ENCODE peak calls at places on chromosome 7, in five cellular contexts. L is tibial artery, U is cardiac muscle cell, J is esophagus squamous epithelium, Q is heart left ventricle. P is an unnamed sample. For H3K4me1 and H3K36me3, the result is how much of the 10 kb centered on the place peaks cover.

GRCh38 chr7:112484671-112485097 is 3.9 kb downstream of the LSMEM1 start:
- DNase-seq in J (no peak), L (peak), U (peak), Q (peak), P (peak)

GRCh38 chr7:46160861-46161260 is 239.8 kb upstream of the IGFBP3 start:
- DNase-seq in Q (no peak), U (no peak), J (no peak), L (peak), P (no peak)

GRCh38 chr7:64611717-64612116 is 48.8 kb upstream of the ZNF680 start:
- DNase-seq in Q (no peak), U (no peak), L (no peak), J (no peak), P (no peak)

GRCh38 chr7:1110358-1110757 is 22.4 kb downstream of the GPER1 start:
- DNase-seq in U (no peak), Q (no peak), L (no peak), J (no peak), P (no peak)

GRCh38 chr7:1520574-1521234 is 9.8 kb upstream of the MAFK start:
- DNase-seq in L (peak), J (no peak), U (peak), Q (no peak), P (no peak)

GRCh38 chr7:89094269-89094668 is 298.7 kb upstream of the TEX47 start:
- DNase-seq in Q (no peak), L (no peak), J (no peak), U (no peak), P (no peak)

GRCh38 chr7:123632808-123633207 is 22.9 kb upstream of the LMOD2 start:
- DNase-seq in Q (no peak), L (no peak), U (no peak), J (no peak), P (no peak)

GRCh38 chr7:1894313-1894900 is 224.3 kb downstream of the ELFN1 start:
- DNase-seq in J (no peak), Q (no peak), U (no peak), L (no peak), P (no peak)

GRCh38 chr7:155789001-155789725 is 23.1 kb downstream of the SHH start:
- DNase-seq in Q (no peak), L (no peak), J (no peak), U (no peak), P (no peak)

GRCh38 chr7:4753610-4754432 is 21.6 kb upstream of the AP5Z1 start:
- DNase-seq in Q (peak), U (peak), J (no peak), L (peak), P (peak)

GRCh38 chr7:30163231-30163894 is 28.6 kb downstream of the MTURN start:
- DNase-seq in L (no peak), J (no peak), Q (peak), U (no peak), P (no peak)

GRCh38 chr7:27930910-27931476 is 191.0 kb downstream of the TAX1BP1 start:
- DNase-seq in U (peak), Q (no peak), L (no peak), J (no peak), P (no peak)

GRCh38 chr7:106064329-106064728 is 47.8 kb downstream of the SYPL1 start:
- DNase-seq in L (no peak), U (no peak), J (no peak), Q (no peak), P (no peak)

GRCh38 chr7:156545989-156546388 is 94.6 kb upstream of the RNF32 start:
- DNase-seq in L (no peak), J (no peak), U (no peak), Q (no peak), P (no peak)

GRCh38 chr7:2016761-2017482 is 215.8 kb downstream of the MAD1L1 start:
- DNase-seq in U (no peak), J (no peak), L (peak), Q (no peak), P (peak)

GRCh38 chr7:100895701-100895955 is at the start of gene ACHE:
- DNase-seq in J (no peak), L (no peak), Q (no peak), U (no peak), P (no peak)

GRCh38 chr7:13898957-13899670 is 90.4 kb downstream of the ETV1 start:
- DNase-seq in J (no peak), L (no peak), U (no peak), Q (no peak), P (no peak)

GRCh38 chr7:16926283-16926682 is 44.5 kb upstream of the AGR3 start:
- DNase-seq in U (peak), L (no peak), J (no peak), Q (peak), P (peak)

GRCh38 chr7:141072548-141073172 is 1.2 kb upstream of the TMEM178B start:
- DNase-seq in L (no peak), J (no peak), Q (peak), U (peak), P (peak)

GRCh38 chr7:127250312-127251047 is 2.3 kb downstream of the GRM8 start:
- DNase-seq in L (no peak), Q (no peak), J (no peak), U (no peak), P (no peak)

GRCh38 chr7:108202743-108203142 is 72.6 kb upstream of the LAMB4 start:
- DNase-seq in L (no peak), J (no peak), Q (no peak), U (no peak), P (no peak)

GRCh38 chr7:19397917-19398316 is 252.7 kb upstream of the FERD3L start:
- DNase-seq in L (no peak), U (peak), J (no peak), Q (no peak), P (no peak)

GRCh38 chr7:110557-111232 is 81.7 kb upstream of the FAM20C start:
- DNase-seq in J (no peak), L (peak), U (no peak), Q (no peak), P (no peak)

GRCh38 chr7:140551334-140552239 is 72.3 kb upstream of the MKRN1 start:
- DNase-seq in U (no peak), Q (no peak), J (no peak), L (peak), P (no peak)

GRCh38 chr7:77771901-77772300 is 26.3 kb downstream of the TMEM60 start:
- DNase-seq in U (no peak), Q (no peak), J (no peak), L (no peak), P (no peak)

GRCh38 chr7:12249706-12250105 is 38.6 kb downstream of the TMEM106B start:
- DNase-seq in L (no peak), J (no peak), U (no peak), Q (no peak), P (no peak)

GRCh38 chr7:464712-465461 is 54.8 kb downstream of the PDGFA start:
- DNase-seq in U (peak), L (peak), Q (peak), J (no peak), P (peak)

GRCh38 chr7:155692317-155692716 is 47.9 kb downstream of the RBM33 start:
- DNase-seq in U (no peak), J (no peak), Q (no peak), L (no peak), P (no peak)

GRCh38 chr7:38453187-38453586 is 178.0 kb downstream of the AMPH start:
- DNase-seq in J (no peak), Q (no peak), U (no peak), L (no peak), P (no peak)

GRCh38 chr7:99919814-99920618 is 686 bp upstream of the TRIM4 start:
- DNase-seq in L (no peak), J (no peak), Q (no peak), U (no peak), P (no peak)

GRCh38 chr7:141463986-141464385 is 87.2 kb upstream of the AGK start:
- DNase-seq in J (no peak), Q (no peak), U (no peak), L (no peak), P (no peak)

GRCh38 chr7:106504620-106505019 is 156.3 kb downstream of the CCDC71L start:
- DNase-seq in L (no peak), J (no peak), Q (no peak), U (no peak), P (no peak)

GRCh38 chr7:158285383-158285770 is 302.2 kb downstream of the PTPRN2 start:
- DNase-seq in Q (no peak), J (no peak), U (no peak), L (peak), P (no peak)

GRCh38 chr7:115748123-115748738 is 282.3 kb downstream of the TFEC start:
- DNase-seq in L (no peak), U (no peak), Q (no peak), J (no peak), P (no peak)

GRCh38 chr7:31882187-31882586 is 188.0 kb downstream of the PDE1C start:
- DNase-seq in Q (peak), J (no peak), L (peak), U (no peak), P (peak)

GRCh38 chr7:7554021-7554432 is 12.7 kb upstream of the MIOS start:
- DNase-seq in Q (no peak), J (no peak), U (peak), L (no peak), P (no peak)

GRCh38 chr7:75993689-75994387 is 557 bp downstream of the TMEM120A start:
- DNase-seq in Q (peak), U (peak), L (peak), J (no peak), P (peak)

GRCh38 chr7:75989726-75990388 is 4.5 kb downstream of the TMEM120A start:
- DNase-seq in J (no peak), L (peak), U (no peak), Q (peak), P (peak)

GRCh38 chr7:75991531-75992082 is 2.8 kb downstream of the TMEM120A start:
- DNase-seq in L (peak), U (no peak), J (no peak), Q (no peak), P (no peak)

GRCh38 chr7:75994388-75995051 is at the start of gene TMEM120A:
- DNase-seq in U (peak), Q (peak), J (peak), L (peak), P (peak)

GRCh38 chr7:75992083-75992755 is 2.2 kb downstream of the TMEM120A start:
- DNase-seq in L (peak), Q (no peak), J (no peak), U (no peak), P (no peak)
- H3K27ac ChIP-seq in L (peak), Q (peak), J (peak), U (no peak), P (peak)

DNA sequence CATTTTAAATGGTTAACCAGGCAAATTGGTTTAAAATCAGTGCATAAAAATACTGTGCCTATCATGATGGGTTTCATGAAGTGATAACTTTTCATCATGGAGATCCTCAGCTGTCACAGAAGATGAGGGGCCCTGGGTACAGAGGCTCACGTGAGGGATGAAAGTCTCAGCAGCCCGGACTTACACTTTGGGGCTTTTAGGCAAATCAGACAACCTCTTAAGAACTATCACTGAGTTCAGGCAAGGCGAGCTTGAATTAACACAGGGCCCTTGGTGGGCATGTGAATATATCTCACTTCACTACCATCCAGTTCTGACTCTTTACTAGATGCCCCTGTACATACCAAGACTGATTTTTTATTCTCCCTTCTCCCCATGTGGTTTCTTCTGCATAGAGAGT is 19.6 kb downstream of the IKZF1 start:
- DNase-seq in L (no peak), U (no peak), J (no peak), Q (no peak), P (no peak)
- H3K4me1 ChIP-seq in L (under half), U (under half), J (under half), Q (under half), P (under half)

GRCh38 chr7:55202150-55202913 is 162.8 kb upstream of the LANCL2 start:
- DNase-seq in U (no peak), L (no peak), Q (no peak), J (no peak), P (no peak)
- H3K36me3 ChIP-seq in U (under half), L (half or more), Q (under half), J (under half), P (half or more)

GRCh38 chr7:73555411-73555982 is 2.0 kb downstream of the BCL7B start:
- DNase-seq in L (no peak), U (peak), J (no peak), Q (no peak), P (no peak)
- H3K27ac ChIP-seq in L (peak), U (peak), J (peak), Q (no peak), P (peak)

GRCh38 chr7:134941185-134941900 is 45.0 kb upstream of the AGBL3 start:
- DNase-seq in U (peak), Q (no peak), J (no peak), L (no peak), P (no peak)

GRCh38 chr7:134940711-134941110 is 45.6 kb upstream of the AGBL3 start:
- DNase-seq in U (no peak), Q (no peak), L (no peak), J (no peak), P (no peak)

GRCh38 chr7:134936893-134937520 is 49.3 kb upstream of the AGBL3 start:
- DNase-seq in Q (no peak), J (no peak), L (no peak), U (no peak), P (no peak)

GRCh38 chr7:134938141-134938540 is 48.2 kb upstream of the AGBL3 start:
- DNase-seq in J (no peak), Q (no peak), U (no peak), L (no peak), P (no peak)

GRCh38 chr7:134939136-134939535 is 47.2 kb upstream of the AGBL3 start:
- DNase-seq in J (no peak), Q (no peak), U (no peak), L (no peak), P (no peak)
- H3K4me1 ChIP-seq in J (under half), Q (under half), U (under half), L (under half), P (half or more)

GRCh38 chr7:36420307-36420706 is 30.6 kb downstream of the ANLN start:
- DNase-seq in J (no peak), L (no peak), U (no peak), Q (no peak), P (no peak)
- H3K36me3 ChIP-seq in J (under half), L (under half), U (under half), Q (under half), P (under half)

DNA sequence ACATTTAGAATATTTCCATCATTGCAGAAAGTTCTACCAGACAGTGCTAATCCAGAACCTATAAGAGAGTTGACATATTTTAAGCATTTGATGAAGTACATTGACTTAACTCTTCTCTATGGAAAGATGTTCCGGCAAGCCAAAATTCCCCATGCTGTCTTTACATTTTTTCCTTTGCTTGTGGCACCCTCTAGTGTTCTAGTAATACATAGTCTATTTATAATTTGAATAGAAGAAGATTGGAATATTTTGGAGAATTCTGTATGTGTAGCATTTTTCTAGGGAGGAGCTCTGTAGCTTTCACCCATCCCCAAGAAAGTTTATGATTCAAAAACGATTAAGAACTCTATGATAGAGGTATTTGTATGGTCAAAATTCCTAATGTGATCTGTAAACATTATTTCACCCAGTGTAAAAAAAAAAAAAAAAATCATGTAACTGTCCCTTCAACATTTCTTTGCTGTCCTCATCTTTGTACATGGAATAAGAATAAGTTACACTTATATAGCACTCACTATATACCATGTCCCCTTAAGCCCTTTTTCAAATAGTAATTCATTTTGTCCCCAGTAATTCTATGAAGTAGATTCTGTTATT is 33.2 kb downstream of the NRF1 start:
- DNase-seq in L (no peak), J (no peak), Q (no peak), U (peak), P (no peak)
- H3K27ac ChIP-seq in L (no peak), J (no peak), Q (no peak), U (peak), P (no peak)

DNA sequence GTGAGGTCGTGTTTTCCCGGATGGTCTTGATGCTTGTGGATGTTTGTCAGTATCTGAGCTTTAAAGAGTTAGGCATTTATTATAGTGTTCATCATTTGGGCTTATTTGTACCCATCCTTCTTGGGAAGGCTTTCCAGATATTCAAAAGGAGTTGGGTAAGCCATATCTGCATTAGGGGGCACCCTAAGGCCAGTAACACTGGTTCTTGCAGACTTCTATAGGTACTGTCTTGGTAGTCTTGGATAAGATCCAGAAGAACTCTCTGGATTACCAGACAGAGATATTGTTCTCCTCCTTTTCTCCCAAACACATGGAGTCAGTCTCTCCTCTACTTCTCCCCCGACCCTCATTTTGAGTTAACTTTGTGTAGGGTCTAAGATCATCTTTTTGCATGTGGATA is 92.8 kb downstream of the SDK1 start:
- DNase-seq in U (peak), L (no peak), J (no peak), Q (no peak), P (no peak)
- H3K4me1 ChIP-seq in U (under half), L (under half), J (under half), Q (under half), P (under half)

DNA sequence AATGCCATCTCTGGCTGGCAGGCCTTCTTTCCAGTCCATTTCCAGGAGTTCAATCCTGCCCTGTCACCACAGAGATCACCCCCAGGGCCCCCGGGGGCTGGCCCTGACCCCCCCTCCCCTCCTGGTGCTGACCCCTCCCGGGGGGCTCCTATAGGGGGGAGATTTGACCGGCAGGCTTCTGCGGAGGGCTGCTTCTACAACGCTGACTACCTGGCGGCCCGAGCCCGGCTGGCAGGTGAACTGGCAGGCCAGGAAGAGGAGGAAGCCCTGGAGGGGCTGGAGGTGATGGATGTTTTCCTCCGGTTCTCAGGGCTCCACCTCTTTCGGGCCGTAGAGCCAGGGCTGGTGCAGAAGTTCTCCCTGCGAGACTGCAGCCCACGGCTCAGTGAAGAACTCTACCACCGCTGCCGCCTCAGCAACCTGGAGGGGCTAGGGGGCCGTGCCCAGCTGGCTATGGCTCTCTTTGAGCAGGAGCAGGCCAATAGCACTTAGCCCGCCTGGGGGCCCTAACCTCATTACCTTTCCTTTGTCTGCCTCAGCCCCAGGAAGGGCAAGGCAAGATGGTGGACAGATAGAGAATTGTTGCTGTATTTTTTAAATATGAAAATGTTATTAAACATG is 6.0 kb downstream of the CHPF2 start:
- DNase-seq in L (no peak), Q (no peak), J (no peak), U (no peak), P (no peak)
- H3K36me3 ChIP-seq in L (half or more), Q (under half), J (under half), U (half or more), P (half or more)

P was measured in left ventricle myocardium inferior.